ENCODE peak calls at places on chromosomes 16 and 17, in five cellular contexts. T is WTC11, L is posterior cingulate gyrus, S is fibroblast of pulmonary artery, A is germinal center. F is an unnamed sample.

GRCh38 chr17:13413001-13413400 is 188.7 kb downstream of the HS3ST3A1 start:
- DNase-seq in L (no peak), A (no peak), S (peak; percentile 58), T (no peak), F (no peak)

GRCh38 chr16:86251682-86252081 is 258.6 kb upstream of the FOXF1 start:
- DNase-seq in L (no peak), S (no peak), A (no peak), T (no peak), F (no peak)

GRCh38 chr16:71722801-71723536 is 1.5 kb downstream of the PHLPP2 start:
- DNase-seq in S (peak; percentile 70), L (peak; percentile 56), T (peak; percentile 86), A (peak; percentile 70), F (peak; percentile 74)

GRCh38 chr16:22912654-22913053 is 98.7 kb downstream of the HS3ST2 start:
- DNase-seq in A (no peak), S (no peak), L (no peak), T (peak; percentile 58), F (no peak)

GRCh38 chr16:82038941-82039340 is 3.9 kb downstream of the HSD17B2 start:
- DNase-seq in S (no peak), T (no peak), A (no peak), L (no peak), F (no peak)

GRCh38 chr17:80761421-80761871 is 216.8 kb downstream of the RPTOR start:
- DNase-seq in S (peak; percentile 69), A (no peak), T (no peak), L (no peak), F (no peak)

GRCh38 chr16:72596373-72596772 is 424.4 kb upstream of the PMFBP1 start:
- DNase-seq in A (no peak), L (no peak), S (no peak), T (no peak), F (no peak)

GRCh38 chr17:68544111-68544510 is 31.9 kb downstream of the PRKAR1A start:
- DNase-seq in S (no peak), T (no peak), A (no peak), L (no peak), F (no peak)

GRCh38 chr16:69839798-69840409 is 77.8 kb downstream of the WWP2 start:
- DNase-seq in T (no peak), A (no peak), S (no peak), L (peak; percentile 79), F (no peak)

GRCh38 chr16:1781758-1782407 is 488 bp downstream of the SPSB3 start:
- DNase-seq in L (no peak), A (peak; percentile 50), S (no peak), T (peak; percentile 42), F (peak; percentile 53)

GRCh38 chr16:49604602-49605001 is 231.0 kb downstream of the C16orf78 start:
- DNase-seq in A (no peak), T (no peak), L (no peak), S (no peak), F (no peak)

GRCh38 chr17:45792437-45792836 is 8.3 kb downstream of the CRHR1 start:
- DNase-seq in A (no peak), S (no peak), L (no peak), T (no peak), F (no peak)

GRCh38 chr16:54289242-54290051 is 2.9 kb upstream of the IRX3 start:
- DNase-seq in A (no peak), S (no peak), L (no peak), T (peak; percentile 75), F (no peak)

GRCh38 chr17:35514561-35514960 is 22.9 kb downstream of the SLFN12L start:
- DNase-seq in S (no peak), L (no peak), T (no peak), A (no peak), F (no peak)

GRCh38 chr17:16275024-16275423 is 58.0 kb downstream of the PIGL start:
- DNase-seq in A (no peak), S (no peak), L (no peak), T (no peak), F (no peak)

GRCh38 chr17:57810740-57811632 is 38.9 kb downstream of the MRPS23 start:
- DNase-seq in T (no peak), A (peak; percentile 22), S (peak; percentile 46), L (peak; percentile 10), F (peak; percentile 48)

GRCh38 chr17:67258836-67259468 is 14.0 kb upstream of the HELZ start:
- DNase-seq in A (no peak), S (no peak), L (no peak), T (no peak), F (no peak)

GRCh38 chr17:78392295-78392694 is 13.8 kb downstream of the PGS1 start:
- DNase-seq in A (no peak), L (no peak), S (no peak), T (no peak), F (no peak)

GRCh38 chr17:40072481-40073346 is 9.9 kb downstream of the THRA start:
- DNase-seq in A (no peak), S (no peak), T (no peak), L (no peak), F (no peak)

GRCh38 chr16:56559109-56559508 is 5.8 kb upstream of the MT4 start:
- DNase-seq in T (no peak), S (no peak), A (no peak), L (no peak), F (no peak)

GRCh38 chr17:40175928-40176327 is 1.3 kb upstream of the RAPGEFL1 start:
- DNase-seq in S (no peak), A (no peak), T (no peak), L (no peak), F (no peak)

GRCh38 chr17:62898239-62898864 is 67.7 kb upstream of the TANC2 start:
- DNase-seq in A (no peak), S (peak; percentile 60), T (no peak), L (no peak), F (no peak)

GRCh38 chr17:2502911-2503580 is 8.6 kb downstream of the METTL16 start:
- DNase-seq in T (no peak), S (no peak), A (no peak), L (no peak), F (peak; percentile 10)

GRCh38 chr17:82388223-82388921 is 16.8 kb downstream of the UTS2R start:
- DNase-seq in T (no peak), S (no peak), A (no peak), L (no peak), F (peak; percentile 39)

GRCh38 chr17:16214190-16215001 is 938 bp downstream of the NCOR1 start:
- DNase-seq in A (peak; percentile 54), L (no peak), T (no peak), S (no peak), F (peak; percentile 34)

GRCh38 chr17:4658478-4659305 is 17.2 kb upstream of the ALOX15 start:
- DNase-seq in S (peak; percentile 77), L (no peak), A (no peak), T (no peak), F (no peak)

GRCh38 chr17:36755586-36755985 is 154.2 kb downstream of the MRM1 start:
- DNase-seq in S (peak; percentile 4), T (peak; percentile 77), A (peak; percentile 27), L (no peak), F (peak; percentile 67)

GRCh38 chr17:36602030-36602737 is 801 bp downstream of the MRM1 start:
- DNase-seq in L (peak; percentile 18), S (no peak), T (no peak), A (no peak), F (peak; percentile 19)

GRCh38 chr17:81364278-81365147 is 30.7 kb upstream of the BAHCC1 start:
- DNase-seq in A (no peak), S (no peak), T (no peak), L (no peak), F (no peak)

GRCh38 chr16:17983847-17984639 is 352.5 kb downstream of the NPIPA8 start:
- DNase-seq in L (no peak), T (no peak), A (no peak), S (no peak), F (peak; percentile 9)

GRCh38 chr17:59416184-59416583 is 84.7 kb downstream of the YPEL2 start:
- DNase-seq in T (no peak), S (no peak), A (no peak), L (no peak), F (no peak)

GRCh38 chr16:89199241-89200123 is 855 bp downstream of the SLC22A31 start:
- DNase-seq in S (no peak), T (no peak), A (no peak), L (no peak), F (no peak)

GRCh38 chr16:30096105-30096861 is at the start of gene YPEL3:
- DNase-seq in S (peak; percentile 89), T (peak; percentile 92), L (peak; percentile 95), A (peak; percentile 98), F (peak; percentile 97)

GRCh38 chr16:79050063-79050462 is 550.5 kb downstream of the MAF start:
- DNase-seq in L (no peak), A (no peak), S (no peak), T (no peak), F (no peak)

GRCh38 chr16:86508028-86508946 is 2.0 kb upstream of the FOXF1 start:
- DNase-seq in S (peak; percentile 25), A (no peak), T (no peak), L (no peak), F (no peak)

GRCh38 chr16:68264128-68265077 is at the start of gene SLC7A6:
- DNase-seq in T (peak; percentile 76), L (peak; percentile 77), A (peak; percentile 87), S (peak; percentile 68), F (peak; percentile 89)